ENCODE peak calls at places on chromosomes 4 and X, in ten cellular contexts. D, L, W, G, M, C, F, J, Z and V are unnamed samples.
A peak's percentile ranks its signal among the peaks of the same experiment; 100 is the strongest.

GRCh38 chr4:74670583-74670982 is 123.7 kb downstream of the BTC start:
- DNase-seq in D (no peak), L (no peak), W (no peak), G (no peak), M (no peak), C (no peak), F (no peak), J (no peak), Z (no peak), V (no peak)

GRCh38 chrX:120456973-120457372 is 12.1 kb downstream of the LAMP2 start:
- DNase-seq in D (no peak), L (peak; percentile 3), W (no peak), G (no peak), M (peak; percentile 42), C (no peak), F (no peak), J (no peak), Z (no peak), V (no peak)

GRCh38 chr4:110160616-110161015 is 37.8 kb downstream of the ELOVL6 start:
- DNase-seq in D (no peak), L (no peak), W (no peak), G (no peak), M (no peak), C (no peak), F (no peak), J (no peak), Z (no peak), V (no peak)

GRCh38 chr4:67926485-67926884 is 36.8 kb downstream of the TMPRSS11A start:
- DNase-seq in D (no peak), L (no peak), W (no peak), G (no peak), M (no peak), C (no peak), F (no peak), J (no peak), Z (no peak), V (no peak)

GRCh38 chr4:161841759-161842158 is 322.0 kb downstream of the FSTL5 start:
- DNase-seq in D (no peak), L (no peak), W (no peak), G (no peak), M (no peak), C (no peak), F (no peak), J (no peak), Z (peak; percentile 97), V (no peak)

GRCh38 chr4:169225058-169225751 is 45.6 kb downstream of the SH3RF1 start:
- DNase-seq in D (no peak), L (no peak), W (no peak), G (no peak), M (peak; percentile 88), C (no peak), F (no peak), J (no peak), Z (no peak), V (peak; percentile 86)

GRCh38 chr4:183504930-183505555 is at the start of gene ING2:
- DNase-seq in D (no peak), L (no peak), W (peak; percentile 89), G (no peak), M (no peak), C (no peak), F (peak; percentile 54), J (peak; percentile 85), Z (peak; percentile 89), V (peak; percentile 79)

GRCh38 chrX:46251755-46252154 is 293.5 kb downstream of the ZNF674 start:
- DNase-seq in D (no peak), L (no peak), W (no peak), G (no peak), M (no peak), C (no peak), F (no peak), J (no peak), Z (no peak), V (peak; percentile 9)

GRCh38 chr4:140839888-140840790 is 84.0 kb upstream of the TBC1D9 start:
- DNase-seq in D (no peak), L (no peak), W (no peak), G (no peak), M (no peak), C (no peak), F (no peak), J (no peak), Z (no peak), V (no peak)

GRCh38 chr4:6452897-6453687 is 19.3 kb downstream of the PPP2R2C start:
- DNase-seq in D (no peak), L (no peak), W (no peak), G (no peak), M (no peak), C (no peak), F (no peak), J (no peak), Z (no peak), V (no peak)

GRCh38 chrX:103518571-103518970 is 718 bp downstream of the RAB40A start:
- DNase-seq in D (no peak), L (no peak), W (no peak), G (no peak), M (no peak), C (no peak), F (no peak), J (no peak), Z (no peak), V (no peak)

GRCh38 chrX:37060999-37061398 is 52.8 kb downstream of the FAM47C start:
- DNase-seq in D (no peak), L (no peak), W (peak; percentile 18), G (no peak), M (peak; percentile 11), C (no peak), F (no peak), J (peak; percentile 40), Z (peak; percentile 3), V (peak; percentile 61)

GRCh38 chr4:111854494-111855087 is 290.7 kb upstream of the FAM241A start:
- DNase-seq in D (no peak), L (no peak), W (peak; percentile 5), G (no peak), M (peak; percentile 14), C (no peak), F (peak; percentile 20), J (peak; percentile 63), Z (peak; percentile 8), V (peak; percentile 56)

GRCh38 chr4:158015241-158015640 is 157.6 kb downstream of the GASK1B start:
- DNase-seq in D (no peak), L (no peak), W (no peak), G (no peak), M (no peak), C (no peak), F (no peak), J (no peak), Z (no peak), V (no peak)

GRCh38 chrX:17964871-17965270 is 103.8 kb upstream of the RAI2 start:
- DNase-seq in D (no peak), L (no peak), W (no peak), G (no peak), M (no peak), C (no peak), F (no peak), J (no peak), Z (no peak), V (no peak)

GRCh38 chr4:110514889-110515479 is 39.0 kb downstream of the ENPEP start:
- DNase-seq in D (no peak), L (no peak), W (peak; percentile 16), G (no peak), M (no peak), C (no peak), F (no peak), J (no peak), Z (peak; percentile 27), V (peak; percentile 62)